ENCODE peak calls at places on chromosome 18, in five cellular contexts. R, G, S, U and J are unnamed samples.

GRCh38 chr18:62877448-62878221 is 162.3 kb downstream of the PHLPP1 start:
- DNase-seq in R (no peak), G (peak), S (peak), U (peak), J (no peak)

GRCh38 chr18:79496978-79497637 is 101.4 kb downstream of the NFATC1 start:
- DNase-seq in R (no peak), G (no peak), S (no peak), U (no peak), J (no peak)

GRCh38 chr18:9993846-9994660 is 80.2 kb downstream of the VAPA start:
- DNase-seq in R (no peak), G (no peak), S (no peak), U (no peak), J (no peak)

GRCh38 chr18:79471048-79471447 is 75.3 kb downstream of the NFATC1 start:
- DNase-seq in R (no peak), G (no peak), S (no peak), U (no peak), J (no peak)

GRCh38 chr18:25005602-25006375 is 346.2 kb downstream of the ZNF521 start:
- DNase-seq in R (no peak), G (peak), S (no peak), U (no peak), J (no peak)

GRCh38 chr18:43022874-43023273 is 92.6 kb downstream of the RIT2 start:
- DNase-seq in R (no peak), G (no peak), S (no peak), U (no peak), J (no peak)

GRCh38 chr18:50637961-50638622 is 78.2 kb downstream of the MAPK4 start:
- DNase-seq in R (no peak), G (no peak), S (no peak), U (no peak), J (no peak)

GRCh38 chr18:62937065-62937464 is 221.7 kb downstream of the PHLPP1 start:
- DNase-seq in R (no peak), G (no peak), S (no peak), U (no peak), J (no peak)

GRCh38 chr18:28408528-28408927 is 231.6 kb upstream of the CDH2 start:
- DNase-seq in R (no peak), G (no peak), S (no peak), U (no peak), J (no peak)

GRCh38 chr18:70991577-70991976 is 702.7 kb downstream of the SOCS6 start:
- DNase-seq in R (no peak), G (no peak), S (no peak), U (no peak), J (no peak)

GRCh38 chr18:53380063-53380639 is 844.3 kb downstream of the MBD2 start:
- DNase-seq in R (no peak), G (peak), S (peak), U (peak), J (no peak)
- TF ChIP-seq CTCF in R (peak), G (peak), S (peak), U (peak), J (peak)

GRCh38 chr18:78073275-78073674 is 823.6 kb downstream of the GALR1 start:
- DNase-seq in R (no peak), G (no peak), S (peak), U (no peak), J (no peak)
- TF ChIP-seq CTCF in R (peak), G (no peak), S (peak), U (peak), J (peak)

DNA sequence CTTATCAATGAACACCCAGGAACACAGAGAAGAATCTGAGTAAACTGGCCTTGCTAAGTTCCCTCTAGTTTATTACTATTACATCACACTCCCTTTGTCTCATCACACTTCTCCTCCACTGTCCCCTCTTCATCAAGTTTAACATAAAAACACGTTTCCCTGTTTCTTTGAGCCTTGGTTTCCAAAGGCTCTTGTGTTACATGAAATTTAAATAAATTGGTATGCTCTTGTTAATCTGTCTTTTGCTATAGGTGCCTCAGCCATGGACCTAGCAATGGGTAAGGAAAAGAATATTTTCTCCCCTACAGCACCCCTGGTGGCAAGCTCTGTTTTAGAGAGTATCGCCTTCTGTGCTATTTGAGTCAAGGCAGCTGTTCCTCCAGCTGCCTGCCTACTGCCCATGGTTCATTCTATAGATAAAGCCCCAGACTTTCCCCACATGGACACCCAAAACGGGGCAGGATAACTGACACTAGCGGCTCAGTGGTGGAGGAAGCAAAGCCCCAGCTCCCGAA is 31.8 kb downstream of the TGIF1 start:
- DNase-seq in R (no peak), G (peak), S (peak), U (peak), J (no peak)
- TF ChIP-seq CTCF in R (peak), G (peak), S (peak), U (peak), J (peak)

GRCh38 chr18:76803814-76804213 is 18.5 kb upstream of the ZNF236 start:
- DNase-seq in R (peak), G (peak), S (peak), U (peak), J (peak)
- TF ChIP-seq CTCF in R (peak), G (peak), S (peak), U (peak), J (peak)

DNA sequence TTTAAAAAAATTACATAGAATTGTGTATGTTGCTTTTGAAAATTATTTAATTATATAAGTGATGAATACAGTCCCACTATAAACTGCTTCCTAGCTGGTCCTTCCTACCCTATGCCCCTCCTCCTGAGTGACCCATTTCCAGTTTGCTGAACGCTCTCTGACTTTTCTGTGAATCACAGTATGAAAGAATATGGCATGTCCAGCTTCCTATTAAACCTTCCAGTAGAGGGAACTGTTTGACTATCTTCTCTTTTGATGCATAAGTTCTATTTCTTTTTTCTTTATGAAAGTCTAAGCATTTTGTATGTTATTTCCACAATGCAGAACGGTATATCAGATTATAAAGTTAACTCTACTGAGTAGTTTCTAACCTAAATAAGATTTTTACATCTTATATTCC is 41.3 kb downstream of the PSMG2 start:
- DNase-seq in R (no peak), G (peak), S (no peak), U (no peak), J (no peak)
- TF ChIP-seq CTCF in R (peak), G (peak), S (peak), U (peak), J (peak)

GRCh38 chr18:48785091-48785614 is 165.6 kb downstream of the SMAD7 start:
- DNase-seq in R (no peak), G (no peak), S (no peak), U (no peak), J (no peak)
- TF ChIP-seq CTCF in R (no peak), G (no peak), S (no peak), U (no peak), J (no peak)